ENCODE peak calls at places on chromosomes 16 and 17, in eight cellular contexts. U, E, I, B, G, L, Y and O are unnamed samples. For H3K36me3, the result is how much of the 10 kb centered on the place peaks cover.

GRCh38 chr17:75242461-75243042 is 18.9 kb downstream of the GGA3 start:
- DNase-seq in U (no peak), E (peak), I (peak), B (peak), G (no peak), L (no peak), Y (no peak), O (no peak)

GRCh38 chr17:83081561-83082201 is 2.3 kb downstream of the METRNL start:
- DNase-seq in U (no peak), E (peak), I (no peak), B (no peak), G (peak), L (no peak), Y (no peak), O (no peak)

GRCh38 chr17:50270430-50271172 is 3.7 kb upstream of the TMEM92 start:
- DNase-seq in U (peak), E (no peak), I (no peak), B (no peak), G (peak), L (no peak), Y (peak), O (peak)

GRCh38 chr17:29576214-29577008 is 7.9 kb downstream of the TP53I13 start:
- DNase-seq in U (no peak), E (no peak), I (no peak), B (no peak), G (peak), L (no peak), Y (no peak), O (no peak)

GRCh38 chr17:31807846-31808245 is 51.2 kb downstream of the COPRS start:
- DNase-seq in U (no peak), E (no peak), I (no peak), B (no peak), G (no peak), L (no peak), Y (no peak), O (no peak)

GRCh38 chr16:87698676-87699179 is 67.1 kb downstream of the KLHDC4 start:
- DNase-seq in U (no peak), E (no peak), I (peak), B (no peak), G (no peak), L (no peak), Y (no peak), O (no peak)

GRCh38 chr17:7235693-7236665 is 1.7 kb upstream of the DVL2 start:
- DNase-seq in U (peak), E (no peak), I (no peak), B (no peak), G (no peak), L (peak), Y (peak), O (no peak)

GRCh38 chr16:85882181-85882810 is 16.7 kb upstream of the IRF8 start:
- DNase-seq in U (no peak), E (no peak), I (no peak), B (no peak), G (no peak), L (no peak), Y (no peak), O (no peak)

GRCh38 chr17:44272321-44272951 is 4.5 kb upstream of the SLC4A1 start:
- DNase-seq in U (no peak), E (no peak), I (no peak), B (no peak), G (no peak), L (no peak), Y (no peak), O (no peak)

GRCh38 chr17:51650772-51651171 is 390.4 kb downstream of the UTP18 start:
- DNase-seq in U (no peak), E (no peak), I (no peak), B (no peak), G (no peak), L (no peak), Y (no peak), O (no peak)

DNA sequence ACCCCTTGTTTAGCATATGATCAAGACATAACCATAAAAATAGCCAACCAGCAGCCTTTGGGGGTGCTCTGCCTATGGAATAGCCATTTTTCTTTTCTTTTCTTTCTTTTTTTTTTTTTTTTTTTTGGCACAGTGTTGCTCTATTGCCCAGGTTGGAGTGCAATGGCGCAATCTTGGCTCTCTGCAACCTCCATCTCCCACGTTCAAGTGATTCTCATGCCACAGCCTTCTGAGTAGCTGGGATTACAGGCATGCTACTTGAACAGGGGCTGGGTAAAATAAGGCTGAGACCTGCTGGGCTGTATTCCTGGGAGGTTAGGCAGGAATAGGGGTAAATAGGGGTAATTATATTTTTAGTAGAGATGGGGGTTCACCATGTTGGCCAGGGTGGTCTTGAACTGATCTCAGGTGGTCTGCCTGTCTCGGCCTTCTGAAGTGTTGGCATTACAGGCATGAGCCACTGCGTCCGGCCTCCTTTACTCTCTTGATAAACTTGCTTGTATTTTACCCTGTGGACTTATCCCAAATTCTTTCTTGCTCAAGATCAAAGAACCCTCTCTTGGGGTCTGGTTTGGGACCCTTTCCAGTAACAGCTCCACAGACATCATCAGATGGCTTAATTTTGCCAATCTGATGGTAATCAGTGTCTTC is 5.8 kb upstream of the C1QTNF1 start:
- DNase-seq in U (peak), E (no peak), I (no peak), B (no peak), G (no peak), L (no peak), Y (no peak), O (no peak)
- H3K36me3 ChIP-seq in U (under half), E (under half), I (under half), B (under half), G (under half), L (under half), Y (under half), O (under half)

DNA sequence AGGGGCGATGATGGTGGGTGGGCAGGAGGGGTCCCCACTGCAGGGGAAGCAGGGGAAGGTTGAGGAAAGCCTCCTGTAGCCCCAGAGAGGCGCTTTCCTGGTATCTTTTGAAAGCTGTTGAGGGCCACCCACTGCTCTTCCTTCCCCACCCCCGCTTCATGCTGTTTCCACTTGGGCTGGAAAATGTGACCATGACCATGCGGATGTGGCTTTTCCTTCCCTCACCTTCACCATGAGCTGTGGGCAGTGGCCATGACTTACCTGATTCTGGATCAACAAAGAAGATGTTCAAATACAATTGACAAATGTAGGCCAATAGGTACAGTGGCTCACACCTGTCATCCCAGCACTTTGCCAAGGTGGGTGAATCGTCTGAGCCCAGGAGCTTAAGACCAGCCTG is 13.8 kb downstream of the MVP start:
- DNase-seq in U (no peak), E (no peak), I (no peak), B (no peak), G (no peak), L (no peak), Y (no peak), O (no peak)
- H3K36me3 ChIP-seq in U (under half), E (under half), I (under half), B (half or more), G (half or more), L (under half), Y (half or more), O (under half)

DNA sequence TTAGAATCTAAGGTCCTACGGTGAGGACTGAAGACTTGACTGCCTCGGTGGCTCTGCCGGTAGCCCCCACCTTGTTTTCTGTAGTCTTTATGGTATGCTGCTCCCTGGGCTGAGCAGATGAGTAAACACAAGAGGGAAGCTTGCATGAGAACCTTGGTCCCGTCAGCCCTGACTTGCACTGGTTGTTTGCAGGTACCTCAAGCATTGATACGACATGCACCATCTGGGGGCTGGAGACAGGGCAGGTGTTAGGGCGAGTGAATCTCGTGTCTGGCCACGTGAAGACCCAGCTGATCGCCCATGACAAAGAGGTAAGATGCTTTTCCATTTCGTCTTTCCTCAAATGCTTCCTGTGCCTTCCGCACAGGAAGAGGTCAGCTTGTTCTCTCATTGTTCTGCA is 21.1 kb upstream of the TACO1 start:
- DNase-seq in U (no peak), E (no peak), I (no peak), B (no peak), G (no peak), L (no peak), Y (no peak), O (no peak)
- H3K36me3 ChIP-seq in U (under half), E (under half), I (half or more), B (half or more), G (under half), L (under half), Y (under half), O (under half)

GRCh38 chr16:84665843-84666242 is 17.5 kb downstream of the KLHL36 start:
- DNase-seq in U (no peak), E (no peak), I (no peak), B (no peak), G (no peak), L (no peak), Y (no peak), O (no peak)
- H3K36me3 ChIP-seq in U (under half), E (under half), I (half or more), B (half or more), G (under half), L (under half), Y (under half), O (under half)

DNA sequence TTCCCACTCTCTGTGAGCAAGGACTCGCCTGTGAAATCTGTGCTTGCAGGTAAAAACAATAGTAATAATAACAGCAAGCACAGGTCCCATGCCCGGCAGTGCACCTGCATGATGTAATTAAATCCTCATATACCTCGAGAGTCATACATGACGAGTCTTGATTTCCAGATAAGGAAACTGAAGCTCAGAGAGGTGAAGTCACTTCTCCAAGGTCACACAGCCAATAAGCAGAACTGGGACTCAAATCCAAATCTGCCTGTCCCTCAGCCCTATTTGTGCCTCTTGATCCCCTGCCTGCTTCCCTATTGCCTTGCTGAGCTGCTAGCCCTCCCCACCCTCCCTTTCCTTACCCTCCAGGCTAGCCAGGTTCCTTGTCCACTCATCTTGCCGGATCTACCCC is 38.0 kb upstream of the CPNE2 start:
- DNase-seq in U (no peak), E (no peak), I (no peak), B (no peak), G (no peak), L (peak), Y (no peak), O (no peak)
- H3K36me3 ChIP-seq in U (under half), E (half or more), I (half or more), B (half or more), G (under half), L (under half), Y (under half), O (under half)

GRCh38 chr17:45290269-45290765 is 26.5 kb downstream of the MAP3K14 start:
- DNase-seq in U (no peak), E (no peak), I (no peak), B (no peak), G (no peak), L (no peak), Y (no peak), O (no peak)

GRCh38 chr17:45289316-45290268 is 27.2 kb downstream of the MAP3K14 start:
- DNase-seq in U (no peak), E (no peak), I (no peak), B (no peak), G (no peak), L (no peak), Y (no peak), O (no peak)

GRCh38 chr17:45292696-45293412 is 24.0 kb downstream of the MAP3K14 start:
- DNase-seq in U (no peak), E (no peak), I (no peak), B (no peak), G (no peak), L (no peak), Y (no peak), O (no peak)

GRCh38 chr17:45293413-45294211 is 23.2 kb downstream of the MAP3K14 start:
- DNase-seq in U (peak), E (no peak), I (no peak), B (no peak), G (peak), L (peak), Y (peak), O (no peak)

GRCh38 chr17:45291170-45291805 is 25.5 kb downstream of the MAP3K14 start:
- DNase-seq in U (no peak), E (no peak), I (peak), B (no peak), G (no peak), L (no peak), Y (no peak), O (no peak)
- H3K36me3 ChIP-seq in U (under half), E (under half), I (half or more), B (half or more), G (under half), L (under half), Y (under half), O (under half)

GRCh38 chr16:51950118-51950517 is 596.8 kb downstream of the TOX3 start:
- DNase-seq in U (no peak), E (no peak), I (no peak), B (no peak), G (no peak), L (no peak), Y (no peak), O (no peak)
- H3K36me3 ChIP-seq in U (under half), E (under half), I (under half), B (under half), G (under half), L (under half), Y (under half), O (under half)